ENCODE peak calls at places on chromosomes 5 and 9, in ten cellular contexts. E is adipocyte, M is SK-N-SH, O is AG10803, U is skeletal muscle cell, V is choroid plexus epithelial cell, G is H7, L is A549, I is tibial nerve, Q is NB4. S is an unnamed sample.

GRCh38 chr9:120177121-120177520 is 402.8 kb downstream of the CDK5RAP2 start:
- DNase-seq in E (no peak), M (no peak), O (no peak), U (no peak), V (no peak), G (no peak), L (no peak), I (no peak), Q (no peak), S (no peak)

GRCh38 chr9:133528001-133528886 is 3.5 kb upstream of the MYMK start:
- DNase-seq in E (no peak), M (no peak), O (no peak), U (no peak), V (no peak), G (peak; percentile 80), L (no peak), I (no peak), Q (no peak), S (no peak)

GRCh38 chr5:130151239-130151638 is 247.0 kb downstream of the CHSY3 start:
- DNase-seq in E (no peak), M (no peak), O (no peak), U (no peak), V (peak; percentile 16), G (no peak), L (no peak), I (no peak), Q (no peak), S (no peak)

GRCh38 chr5:152288499-152288898 is 116.6 kb downstream of the NMUR2 start:
- DNase-seq in E (no peak), M (no peak), O (no peak), U (no peak), V (no peak), G (no peak), L (no peak), I (no peak), Q (no peak), S (no peak)

GRCh38 chr9:124190761-124191160 is 67.0 kb upstream of the NEK6 start:
- DNase-seq in E (no peak), M (no peak), O (no peak), U (no peak), V (no peak), G (no peak), L (no peak), I (peak; percentile 26), Q (no peak), S (no peak)

GRCh38 chr9:105760053-105760452 is 65.7 kb downstream of the TMEM38B start:
- DNase-seq in E (no peak), M (no peak), O (no peak), U (no peak), V (peak; percentile 4), G (no peak), L (no peak), I (no peak), Q (no peak), S (no peak)

GRCh38 chr5:150757087-150757649 is 1.6 kb downstream of the DCTN4 start:
- DNase-seq in E (no peak), M (no peak), O (no peak), U (no peak), V (no peak), G (no peak), L (no peak), I (no peak), Q (peak; percentile 2), S (no peak)

GRCh38 chr5:176922817-176923216 is 23.7 kb upstream of the HK3 start:
- DNase-seq in E (no peak), M (no peak), O (no peak), U (no peak), V (no peak), G (no peak), L (no peak), I (no peak), Q (no peak), S (no peak)

GRCh38 chr5:169521366-169521983 is 62.1 kb upstream of the SPDL1 start:
- DNase-seq in E (no peak), M (no peak), O (peak; percentile 41), U (no peak), V (peak; percentile 2), G (no peak), L (no peak), I (no peak), Q (no peak), S (no peak)

GRCh38 chr9:95204710-95205109 is 112.8 kb downstream of the FANCC start:
- DNase-seq in E (no peak), M (no peak), O (no peak), U (no peak), V (no peak), G (no peak), L (no peak), I (no peak), Q (no peak), S (no peak)

GRCh38 chr9:93192721-93193372 is 8.9 kb downstream of the WNK2 start:
- DNase-seq in E (no peak), M (no peak), O (no peak), U (no peak), V (no peak), G (no peak), L (no peak), I (no peak), Q (no peak), S (no peak)

GRCh38 chr5:143413964-143414669 is 10.6 kb upstream of the NR3C1 start:
- DNase-seq in E (no peak), M (no peak), O (no peak), U (no peak), V (no peak), G (no peak), L (no peak), I (no peak), Q (no peak), S (no peak)

GRCh38 chr5:155792873-155793272 is 534.1 kb upstream of the SGCD start:
- DNase-seq in E (no peak), M (no peak), O (no peak), U (no peak), V (no peak), G (no peak), L (no peak), I (no peak), Q (no peak), S (no peak)

GRCh38 chr5:140694276-140694675 is 3.0 kb downstream of the HARS2 start:
- DNase-seq in E (no peak), M (no peak), O (no peak), U (no peak), V (peak; percentile 68), G (no peak), L (no peak), I (no peak), Q (no peak), S (no peak)

GRCh38 chr5:180977852-180978251 is 10.8 kb upstream of the BTNL3 start:
- DNase-seq in E (no peak), M (no peak), O (no peak), U (no peak), V (no peak), G (no peak), L (no peak), I (no peak), Q (no peak), S (no peak)

GRCh38 chr5:72511371-72512178 is 4.4 kb upstream of the ZNF366 start:
- DNase-seq in E (no peak), M (no peak), O (peak; percentile 61), U (no peak), V (peak; percentile 30), G (no peak), L (no peak), I (no peak), Q (peak; percentile 18), S (no peak)

GRCh38 chr9:108580021-108580439 is 275.8 kb downstream of the ACTL7B start:
- DNase-seq in E (peak; percentile 48), M (no peak), O (peak; percentile 64), U (no peak), V (no peak), G (no peak), L (peak; percentile 81), I (no peak), Q (peak; percentile 96), S (peak; percentile 33)

GRCh38 chr5:57834829-57835554 is 352.4 kb upstream of the ACTBL2 start:
- DNase-seq in E (peak; percentile 40), M (peak; percentile 27), O (no peak), U (peak; percentile 60), V (peak; percentile 80), G (peak; percentile 18), L (no peak), I (no peak), Q (no peak), S (no peak)

GRCh38 chr5:68239485-68239884 is 23.9 kb downstream of the PIK3R1 start:
- DNase-seq in E (peak; percentile 71), M (peak; percentile 72), O (peak; percentile 91), U (peak; percentile 63), V (peak; percentile 90), G (no peak), L (no peak), I (peak; percentile 77), Q (peak; percentile 91), S (peak; percentile 52)

GRCh38 chr5:173341911-173342535 is 13.8 kb upstream of the STC2 start:
- DNase-seq in E (no peak), M (no peak), O (peak; percentile 65), U (no peak), V (no peak), G (no peak), L (no peak), I (no peak), Q (peak; percentile 47), S (peak; percentile 80)

GRCh38 chr9:86405926-86406325 is 51.7 kb upstream of the TUT7 start:
- DNase-seq in E (peak; percentile 88), M (no peak), O (peak; percentile 82), U (peak; percentile 85), V (peak; percentile 95), G (peak; percentile 16), L (peak; percentile 45), I (no peak), Q (peak; percentile 9), S (peak; percentile 63)

GRCh38 chr5:131224387-131225191 is 39.3 kb upstream of the CDC42SE2 start:
- DNase-seq in E (no peak), M (no peak), O (no peak), U (no peak), V (peak; percentile 33), G (no peak), L (no peak), I (no peak), Q (peak; percentile 46), S (no peak)
- H3K4me3 ChIP-seq in E (no peak overlapping the region), M (no peak overlapping the region), O (no peak overlapping the region), U (no peak overlapping the region), V (no peak overlapping the region), G (no peak overlapping the region), L (no peak overlapping the region), I (no peak overlapping the region), Q (no peak overlapping the region), S (no peak overlapping the region)

GRCh38 chr9:85377751-85378289 is 363.9 kb downstream of the AGTPBP1 start:
- DNase-seq in E (no peak), M (peak; percentile 63), O (no peak), U (peak; percentile 6), V (no peak), G (no peak), L (no peak), I (no peak), Q (peak; percentile 2), S (no peak)
- H3K4me3 ChIP-seq in E (no peak overlapping the region), M (no peak overlapping the region), O (no peak overlapping the region), U (no peak overlapping the region), V (no peak overlapping the region), G (no peak overlapping the region), L (no peak overlapping the region), I (no peak overlapping the region), Q (no peak overlapping the region), S (no peak overlapping the region)

GRCh38 chr5:111453290-111453689 is 59.0 kb downstream of the STARD4 start:
- DNase-seq in E (no peak), M (no peak), O (no peak), U (no peak), V (peak; percentile 61), G (no peak), L (no peak), I (no peak), Q (no peak), S (no peak)
- H3K4me3 ChIP-seq in E (no peak overlapping the region), M (peak overlapping the region; percentile 56), O (no peak overlapping the region), U (no peak overlapping the region), V (peak overlapping the region; percentile 10), G (no peak overlapping the region), L (no peak overlapping the region), I (no peak overlapping the region), Q (no peak overlapping the region), S (no peak overlapping the region)

GRCh38 chr9:136551401-136552116 is 5.7 kb upstream of the NOTCH1 start:
- DNase-seq in E (peak; percentile 90), M (no peak), O (peak; percentile 72), U (no peak), V (peak; percentile 42), G (peak; percentile 97), L (peak; percentile 95), I (peak; percentile 65), Q (peak; percentile 36), S (no peak)
- H3K4me3 ChIP-seq in E (peak overlapping the region; percentile 64), M (no peak overlapping the region), O (peak overlapping the region; percentile 39), U (peak overlapping the region; percentile 15), V (no peak overlapping the region), G (no peak overlapping the region), L (peak overlapping the region; percentile 8), I (peak overlapping the region; percentile 6), Q (no peak overlapping the region), S (peak overlapping the region; percentile 20)

S was measured in AG09309.